ENCODE peak calls at places on chromosome 21, in nine cellular contexts. One of them, this sample, is unnamed.

GRCh38 chr21:45768741-45769049 is 125.2 kb downstream of the PCBP3 start:
- ATAC-seq in HepG2: peak; percentile 85
- ATAC-seq in right lobe of liver: no peak
- ATAC-seq in A549: no peak
- ATAC-seq in HCT116: peak; percentile 82
- ATAC-seq in body of pancreas: no peak
- ATAC-seq in upper lobe of left lung: no peak
- ATAC-seq in IMR-90: no peak
- ATAC-seq in heart left ventricle: no peak
- ATAC-seq in this sample: no peak

GRCh38 chr21:37765501-37765900 is 150.8 kb downstream of the KCNJ6 start:
- ATAC-seq in HepG2: no peak
- ATAC-seq in right lobe of liver: no peak
- ATAC-seq in A549: no peak
- ATAC-seq in HCT116: no peak
- ATAC-seq in body of pancreas: no peak
- ATAC-seq in upper lobe of left lung: no peak
- ATAC-seq in IMR-90: no peak
- ATAC-seq in heart left ventricle: no peak
- ATAC-seq in this sample: no peak

GRCh38 chr21:23960769-23961168 is 1646.5 kb downstream of the MRPL39 start:
- ATAC-seq in HepG2: no peak
- ATAC-seq in right lobe of liver: no peak
- ATAC-seq in A549: no peak
- ATAC-seq in HCT116: no peak
- ATAC-seq in body of pancreas: no peak
- ATAC-seq in upper lobe of left lung: no peak
- ATAC-seq in IMR-90: no peak
- ATAC-seq in heart left ventricle: no peak
- ATAC-seq in this sample: no peak

GRCh38 chr21:31457675-31458074 is 113.6 kb upstream of the TIAM1 start:
- ATAC-seq in HepG2: peak; percentile 58
- ATAC-seq in right lobe of liver: peak; percentile 45
- ATAC-seq in A549: peak; percentile 54
- ATAC-seq in HCT116: peak; percentile 64
- ATAC-seq in body of pancreas: no peak
- ATAC-seq in upper lobe of left lung: no peak
- ATAC-seq in IMR-90: no peak
- ATAC-seq in heart left ventricle: no peak
- ATAC-seq in this sample: no peak

GRCh38 chr21:26674324-26674723 is 101.2 kb upstream of the CYYR1 start:
- ATAC-seq in HepG2: no peak
- ATAC-seq in right lobe of liver: no peak
- ATAC-seq in A549: no peak
- ATAC-seq in HCT116: no peak
- ATAC-seq in body of pancreas: no peak
- ATAC-seq in upper lobe of left lung: no peak
- ATAC-seq in IMR-90: no peak
- ATAC-seq in heart left ventricle: no peak
- ATAC-seq in this sample: no peak

GRCh38 chr21:35508389-35508888 is 459.3 kb upstream of the RUNX1 start:
- ATAC-seq in HepG2: peak; percentile 97
- ATAC-seq in right lobe of liver: peak; percentile 70
- ATAC-seq in A549: peak; percentile 34
- ATAC-seq in HCT116: peak; percentile 96
- ATAC-seq in body of pancreas: no peak
- ATAC-seq in upper lobe of left lung: peak; percentile 75
- ATAC-seq in IMR-90: peak; percentile 75
- ATAC-seq in heart left ventricle: peak; percentile 72
- ATAC-seq in this sample: no peak

GRCh38 chr21:31724552-31724951 is 7.4 kb downstream of the SCAF4 start:
- ATAC-seq in HepG2: no peak
- ATAC-seq in right lobe of liver: no peak
- ATAC-seq in A549: no peak
- ATAC-seq in HCT116: no peak
- ATAC-seq in body of pancreas: no peak
- ATAC-seq in upper lobe of left lung: no peak
- ATAC-seq in IMR-90: no peak
- ATAC-seq in heart left ventricle: no peak
- ATAC-seq in this sample: no peak

GRCh38 chr21:46057111-46057709 is 40.7 kb upstream of the COL6A2 start:
- ATAC-seq in HepG2: no peak
- ATAC-seq in right lobe of liver: no peak
- ATAC-seq in A549: no peak
- ATAC-seq in HCT116: no peak
- ATAC-seq in body of pancreas: no peak
- ATAC-seq in upper lobe of left lung: no peak
- ATAC-seq in IMR-90: no peak
- ATAC-seq in heart left ventricle: no peak
- ATAC-seq in this sample: no peak

GRCh38 chr21:42975886-42976608 is 1.7 kb downstream of the PKNOX1 start:
- ATAC-seq in HepG2: no peak
- ATAC-seq in right lobe of liver: no peak
- ATAC-seq in A549: no peak
- ATAC-seq in HCT116: no peak
- ATAC-seq in body of pancreas: no peak
- ATAC-seq in upper lobe of left lung: no peak
- ATAC-seq in IMR-90: no peak
- ATAC-seq in heart left ventricle: no peak
- ATAC-seq in this sample: no peak
- TF ChIP-seq POLR2A in HepG2: no peak
- TF ChIP-seq POLR2A in right lobe of liver: no peak
- TF ChIP-seq POLR2A in A549: no peak
- TF ChIP-seq POLR2A in HCT116: no peak
- TF ChIP-seq POLR2A in body of pancreas: no peak
- TF ChIP-seq POLR2A in upper lobe of left lung: no peak
- TF ChIP-seq POLR2A in IMR-90: no peak
- TF ChIP-seq POLR2A in heart left ventricle: no peak
- TF ChIP-seq POLR2A in this sample: no peak

GRCh38 chr21:41832230-41833137 is 46.7 kb downstream of the PRDM15 start:
- ATAC-seq in HepG2: no peak
- ATAC-seq in right lobe of liver: no peak
- ATAC-seq in A549: no peak
- ATAC-seq in HCT116: peak; percentile 54
- ATAC-seq in body of pancreas: no peak
- ATAC-seq in upper lobe of left lung: peak; percentile 2
- ATAC-seq in IMR-90: no peak
- ATAC-seq in heart left ventricle: no peak
- ATAC-seq in this sample: no peak
- H3K4me3 ChIP-seq in HepG2: no peak overlapping the region
- H3K4me3 ChIP-seq in right lobe of liver: no peak overlapping the region
- H3K4me3 ChIP-seq in A549: no peak overlapping the region
- H3K4me3 ChIP-seq in HCT116: no peak overlapping the region
- H3K4me3 ChIP-seq in body of pancreas: no peak overlapping the region
- H3K4me3 ChIP-seq in upper lobe of left lung: no peak overlapping the region
- H3K4me3 ChIP-seq in IMR-90: no peak overlapping the region
- H3K4me3 ChIP-seq in heart left ventricle: no peak overlapping the region
- H3K4me3 ChIP-seq in this sample: no peak overlapping the region

DNA sequence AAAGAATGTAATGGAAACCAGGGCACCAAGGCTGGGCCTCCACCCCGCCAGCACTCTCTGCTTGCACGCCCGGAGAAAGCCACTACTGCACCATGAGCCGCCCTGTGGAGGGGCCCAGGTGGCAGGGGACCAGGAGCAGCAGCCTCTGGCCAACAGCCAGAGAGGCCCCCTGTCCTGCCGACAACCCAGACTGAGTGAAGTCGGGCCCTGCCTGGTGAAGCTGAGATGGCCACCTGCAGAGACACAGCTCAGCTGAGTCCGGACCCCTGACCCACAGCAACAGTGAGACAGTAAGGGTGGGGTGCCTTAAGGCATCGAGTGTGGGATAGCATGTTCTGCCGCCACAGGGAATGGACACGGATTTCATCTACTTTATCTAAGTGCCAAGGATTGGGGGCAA is 28.9 kb downstream of the WDR4 start:
- ATAC-seq in HepG2: no peak
- ATAC-seq in right lobe of liver: no peak
- ATAC-seq in A549: no peak
- ATAC-seq in HCT116: peak; percentile 6
- ATAC-seq in body of pancreas: no peak
- ATAC-seq in upper lobe of left lung: no peak
- ATAC-seq in IMR-90: no peak
- ATAC-seq in heart left ventricle: no peak
- ATAC-seq in this sample: no peak
- TF ChIP-seq POLR2A in HepG2: no peak
- TF ChIP-seq POLR2A in right lobe of liver: no peak
- TF ChIP-seq POLR2A in A549: no peak
- TF ChIP-seq POLR2A in HCT116: no peak
- TF ChIP-seq POLR2A in body of pancreas: no peak
- TF ChIP-seq POLR2A in upper lobe of left lung: no peak
- TF ChIP-seq POLR2A in IMR-90: no peak
- TF ChIP-seq POLR2A in heart left ventricle: no peak
- TF ChIP-seq POLR2A in this sample: no peak

DNA sequence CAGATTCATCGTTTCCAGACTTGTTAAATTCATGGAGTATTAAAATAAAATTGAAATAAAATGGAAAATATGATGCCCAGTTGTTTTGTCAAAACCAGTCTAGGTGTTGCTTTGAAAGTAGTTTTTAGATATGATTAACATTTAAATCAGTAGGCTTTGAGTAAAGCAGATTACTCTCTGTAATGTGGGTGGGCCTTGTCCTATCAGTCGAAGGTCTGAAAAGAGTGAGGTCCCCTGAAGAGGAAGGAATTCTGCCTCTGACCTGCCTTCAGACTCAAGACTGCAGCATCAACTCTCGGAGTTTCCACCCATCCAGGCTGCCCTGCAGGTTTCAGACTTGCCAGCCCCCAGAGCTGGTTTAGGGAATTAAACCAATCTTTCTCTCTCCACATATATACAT is 36.2 kb downstream of the C21orf91 start:
- ATAC-seq in HepG2: no peak
- ATAC-seq in right lobe of liver: no peak
- ATAC-seq in A549: no peak
- ATAC-seq in HCT116: no peak
- ATAC-seq in body of pancreas: no peak
- ATAC-seq in upper lobe of left lung: no peak
- ATAC-seq in IMR-90: no peak
- ATAC-seq in heart left ventricle: no peak
- ATAC-seq in this sample: no peak
- H3K4me3 ChIP-seq in HepG2: no peak overlapping the region
- H3K4me3 ChIP-seq in right lobe of liver: no peak overlapping the region
- H3K4me3 ChIP-seq in A549: no peak overlapping the region
- H3K4me3 ChIP-seq in HCT116: no peak overlapping the region
- H3K4me3 ChIP-seq in body of pancreas: no peak overlapping the region
- H3K4me3 ChIP-seq in upper lobe of left lung: no peak overlapping the region
- H3K4me3 ChIP-seq in IMR-90: no peak overlapping the region
- H3K4me3 ChIP-seq in heart left ventricle: no peak overlapping the region
- H3K4me3 ChIP-seq in this sample: no peak overlapping the region

GRCh38 chr21:43809853-43810504 is 20.6 kb downstream of the RRP1 start:
- ATAC-seq in HepG2: no peak
- ATAC-seq in right lobe of liver: no peak
- ATAC-seq in A549: no peak
- ATAC-seq in HCT116: no peak
- ATAC-seq in body of pancreas: no peak
- ATAC-seq in upper lobe of left lung: no peak
- ATAC-seq in IMR-90: no peak
- ATAC-seq in heart left ventricle: no peak
- ATAC-seq in this sample: no peak

GRCh38 chr21:43810505-43811261 is 21.3 kb downstream of the RRP1 start:
- ATAC-seq in HepG2: peak; percentile 79
- ATAC-seq in right lobe of liver: peak; percentile 92
- ATAC-seq in A549: peak; percentile 66
- ATAC-seq in HCT116: peak; percentile 85
- ATAC-seq in body of pancreas: peak; percentile 87
- ATAC-seq in upper lobe of left lung: peak; percentile 93
- ATAC-seq in IMR-90: peak; percentile 96
- ATAC-seq in heart left ventricle: peak; percentile 83
- ATAC-seq in this sample: peak; percentile 77

GRCh38 chr21:43808367-43808766 is 19.0 kb downstream of the RRP1 start:
- ATAC-seq in HepG2: no peak
- ATAC-seq in right lobe of liver: no peak
- ATAC-seq in A549: no peak
- ATAC-seq in HCT116: no peak
- ATAC-seq in body of pancreas: no peak
- ATAC-seq in upper lobe of left lung: no peak
- ATAC-seq in IMR-90: no peak
- ATAC-seq in heart left ventricle: no peak
- ATAC-seq in this sample: no peak

GRCh38 chr21:43808832-43809251 is 19.5 kb downstream of the RRP1 start:
- ATAC-seq in HepG2: no peak
- ATAC-seq in right lobe of liver: no peak
- ATAC-seq in A549: no peak
- ATAC-seq in HCT116: no peak
- ATAC-seq in body of pancreas: no peak
- ATAC-seq in upper lobe of left lung: no peak
- ATAC-seq in IMR-90: no peak
- ATAC-seq in heart left ventricle: no peak
- ATAC-seq in this sample: no peak

DNA sequence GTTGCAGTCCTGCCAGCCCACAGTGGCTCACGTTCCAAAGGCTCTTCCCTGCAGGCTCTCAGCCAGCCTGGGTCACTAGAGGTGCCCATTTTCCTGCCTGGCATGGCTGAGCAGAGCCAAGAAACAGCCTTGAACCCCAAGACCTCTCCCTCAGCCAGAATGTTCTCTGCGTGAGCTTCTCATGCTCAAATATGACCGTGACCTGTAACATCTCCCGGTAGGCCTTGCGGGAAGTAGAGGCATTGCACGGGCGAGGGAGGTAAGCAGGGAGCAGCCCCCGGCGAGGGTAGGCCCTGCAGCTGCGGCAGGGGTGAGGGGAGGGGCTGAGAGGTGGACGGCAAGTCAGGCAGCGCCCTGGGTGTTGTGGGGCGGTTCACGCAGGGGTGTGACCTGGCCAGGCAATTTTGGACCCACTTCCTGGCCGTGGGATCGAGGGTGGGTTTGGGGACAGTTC is 20.0 kb downstream of the RRP1 start:
- ATAC-seq in HepG2: no peak
- ATAC-seq in right lobe of liver: peak; percentile 14
- ATAC-seq in A549: no peak
- ATAC-seq in HCT116: no peak
- ATAC-seq in body of pancreas: no peak
- ATAC-seq in upper lobe of left lung: no peak
- ATAC-seq in IMR-90: no peak
- ATAC-seq in heart left ventricle: no peak
- ATAC-seq in this sample: no peak
- TF ChIP-seq POLR2A in HepG2: no peak
- TF ChIP-seq POLR2A in right lobe of liver: no peak
- TF ChIP-seq POLR2A in A549: no peak
- TF ChIP-seq POLR2A in HCT116: no peak
- TF ChIP-seq POLR2A in body of pancreas: no peak
- TF ChIP-seq POLR2A in upper lobe of left lung: no peak
- TF ChIP-seq POLR2A in IMR-90: no peak
- TF ChIP-seq POLR2A in heart left ventricle: no peak
- TF ChIP-seq POLR2A in this sample: no peak

DNA sequence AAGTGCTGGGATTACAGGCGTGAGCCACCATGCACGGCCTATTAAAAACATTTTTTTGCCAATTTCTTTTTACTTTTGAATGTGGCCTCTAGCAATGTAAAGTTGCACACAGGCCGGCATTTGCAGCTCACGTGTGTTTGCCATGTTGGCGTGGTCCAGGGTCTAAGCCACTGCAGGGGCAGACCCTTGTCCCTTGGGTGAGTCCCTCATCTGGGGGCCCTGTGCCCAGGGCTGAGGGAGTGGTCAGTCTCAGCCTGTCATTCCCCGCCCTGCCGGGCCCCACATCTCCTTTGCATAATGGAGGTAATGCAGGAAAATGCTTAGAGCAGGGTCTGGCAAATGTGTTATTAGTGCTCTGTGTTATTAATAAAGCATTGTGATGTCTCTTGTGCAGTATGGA is 16.9 kb downstream of the AGPAT3 start:
- ATAC-seq in HepG2: no peak
- ATAC-seq in right lobe of liver: no peak
- ATAC-seq in A549: no peak
- ATAC-seq in HCT116: no peak
- ATAC-seq in body of pancreas: no peak
- ATAC-seq in upper lobe of left lung: no peak
- ATAC-seq in IMR-90: no peak
- ATAC-seq in heart left ventricle: no peak
- ATAC-seq in this sample: no peak
- H3K4me3 ChIP-seq in HepG2: no peak overlapping the region
- H3K4me3 ChIP-seq in right lobe of liver: no peak overlapping the region
- H3K4me3 ChIP-seq in A549: no peak overlapping the region
- H3K4me3 ChIP-seq in HCT116: no peak overlapping the region
- H3K4me3 ChIP-seq in body of pancreas: no peak overlapping the region
- H3K4me3 ChIP-seq in upper lobe of left lung: no peak overlapping the region
- H3K4me3 ChIP-seq in IMR-90: no peak overlapping the region
- H3K4me3 ChIP-seq in heart left ventricle: no peak overlapping the region
- H3K4me3 ChIP-seq in this sample: no peak overlapping the region

This sample was measured in gastroesophageal sphincter.